ENCODE peak calls at places on chromosomes 13 and 19, in nine cellular contexts. One of them, this sample, is unnamed.

GRCh38 chr19:45103200-45103624 is 10.2 kb downstream of the PPP1R37 start:
- DNase-seq in OCI-LY7: no peak
- DNase-seq in fibroblast of lung: no peak
- DNase-seq in ascending aorta: no peak
- DNase-seq in GM23338: no peak
- DNase-seq in CD8-positive, alpha-beta T cell: no peak
- DNase-seq in gastrocnemius medialis: no peak
- DNase-seq in A673: peak
- DNase-seq in IMR-90: no peak
- DNase-seq in this sample: no peak

GRCh38 chr19:47540748-47541147 is 25.9 kb upstream of the NAPA start:
- DNase-seq in gastrocnemius medialis: no peak
- DNase-seq in A673: no peak
- DNase-seq in fibroblast of lung: peak
- DNase-seq in GM23338: peak
- DNase-seq in OCI-LY7: peak
- DNase-seq in ascending aorta: no peak
- DNase-seq in CD8-positive, alpha-beta T cell: no peak
- DNase-seq in IMR-90: peak
- DNase-seq in this sample: no peak

GRCh38 chr13:42924290-42924803 is 67.7 kb downstream of the EPSTI1 start:
- DNase-seq in IMR-90: no peak
- DNase-seq in GM23338: no peak
- DNase-seq in fibroblast of lung: no peak
- DNase-seq in CD8-positive, alpha-beta T cell: no peak
- DNase-seq in ascending aorta: no peak
- DNase-seq in A673: no peak
- DNase-seq in gastrocnemius medialis: no peak
- DNase-seq in OCI-LY7: no peak
- DNase-seq in this sample: no peak

GRCh38 chr13:30181856-30182651 is 125.3 kb downstream of the KATNAL1 start:
- DNase-seq in fibroblast of lung: no peak
- DNase-seq in IMR-90: no peak
- DNase-seq in gastrocnemius medialis: no peak
- DNase-seq in CD8-positive, alpha-beta T cell: no peak
- DNase-seq in ascending aorta: no peak
- DNase-seq in GM23338: peak
- DNase-seq in A673: no peak
- DNase-seq in OCI-LY7: no peak
- DNase-seq in this sample: no peak

GRCh38 chr13:94992277-94992989 is 280.1 kb upstream of the SOX21 start:
- DNase-seq in GM23338: no peak
- DNase-seq in gastrocnemius medialis: no peak
- DNase-seq in fibroblast of lung: peak
- DNase-seq in A673: peak
- DNase-seq in OCI-LY7: no peak
- DNase-seq in ascending aorta: no peak
- DNase-seq in CD8-positive, alpha-beta T cell: no peak
- DNase-seq in IMR-90: no peak
- DNase-seq in this sample: no peak

GRCh38 chr13:51249254-51249653 is 27.1 kb downstream of the FAM124A start:
- DNase-seq in GM23338: peak
- DNase-seq in CD8-positive, alpha-beta T cell: no peak
- DNase-seq in ascending aorta: no peak
- DNase-seq in OCI-LY7: no peak
- DNase-seq in IMR-90: peak
- DNase-seq in fibroblast of lung: peak
- DNase-seq in gastrocnemius medialis: no peak
- DNase-seq in A673: no peak
- DNase-seq in this sample: no peak

GRCh38 chr13:83883061-83883523 is 818 bp upstream of the SLITRK1 start:
- DNase-seq in GM23338: peak
- DNase-seq in ascending aorta: no peak
- DNase-seq in gastrocnemius medialis: no peak
- DNase-seq in fibroblast of lung: no peak
- DNase-seq in A673: no peak
- DNase-seq in IMR-90: no peak
- DNase-seq in OCI-LY7: no peak
- DNase-seq in CD8-positive, alpha-beta T cell: no peak
- DNase-seq in this sample: no peak

GRCh38 chr13:107884564-107884963 is 330.8 kb downstream of the LIG4 start:
- DNase-seq in fibroblast of lung: no peak
- DNase-seq in CD8-positive, alpha-beta T cell: no peak
- DNase-seq in gastrocnemius medialis: no peak
- DNase-seq in IMR-90: no peak
- DNase-seq in GM23338: no peak
- DNase-seq in ascending aorta: no peak
- DNase-seq in A673: no peak
- DNase-seq in OCI-LY7: no peak
- DNase-seq in this sample: no peak

GRCh38 chr13:76936736-76937135 is 11.6 kb upstream of the ACOD1 start:
- DNase-seq in GM23338: no peak
- DNase-seq in A673: no peak
- DNase-seq in OCI-LY7: no peak
- DNase-seq in ascending aorta: no peak
- DNase-seq in IMR-90: no peak
- DNase-seq in fibroblast of lung: peak
- DNase-seq in CD8-positive, alpha-beta T cell: no peak
- DNase-seq in gastrocnemius medialis: no peak
- DNase-seq in this sample: no peak

GRCh38 chr19:1302534-1303239 is 17.0 kb downstream of the EFNA2 start:
- DNase-seq in GM23338: no peak
- DNase-seq in gastrocnemius medialis: no peak
- DNase-seq in A673: no peak
- DNase-seq in ascending aorta: no peak
- DNase-seq in CD8-positive, alpha-beta T cell: no peak
- DNase-seq in OCI-LY7: no peak
- DNase-seq in fibroblast of lung: no peak
- DNase-seq in IMR-90: no peak
- DNase-seq in this sample: no peak

GRCh38 chr13:44543424-44543823 is 32.7 kb downstream of the TSC22D1 start:
- DNase-seq in ascending aorta: no peak
- DNase-seq in IMR-90: no peak
- DNase-seq in A673: no peak
- DNase-seq in GM23338: no peak
- DNase-seq in CD8-positive, alpha-beta T cell: no peak
- DNase-seq in OCI-LY7: no peak
- DNase-seq in fibroblast of lung: no peak
- DNase-seq in gastrocnemius medialis: no peak
- DNase-seq in this sample: no peak

GRCh38 chr13:40559915-40560314 is 106.5 kb downstream of the FOXO1 start:
- DNase-seq in fibroblast of lung: no peak
- DNase-seq in OCI-LY7: no peak
- DNase-seq in gastrocnemius medialis: no peak
- DNase-seq in GM23338: no peak
- DNase-seq in CD8-positive, alpha-beta T cell: no peak
- DNase-seq in ascending aorta: no peak
- DNase-seq in IMR-90: no peak
- DNase-seq in A673: no peak
- DNase-seq in this sample: no peak

GRCh38 chr13:108895220-108895704 is 265.9 kb downstream of the MYO16 start:
- DNase-seq in OCI-LY7: peak
- DNase-seq in fibroblast of lung: peak
- DNase-seq in IMR-90: peak
- DNase-seq in A673: peak
- DNase-seq in gastrocnemius medialis: no peak
- DNase-seq in ascending aorta: no peak
- DNase-seq in GM23338: peak
- DNase-seq in CD8-positive, alpha-beta T cell: no peak
- DNase-seq in this sample: no peak

GRCh38 chr13:33132644-33133440 is 116.6 kb downstream of the KL start:
- DNase-seq in OCI-LY7: no peak
- DNase-seq in ascending aorta: peak
- DNase-seq in gastrocnemius medialis: no peak
- DNase-seq in A673: no peak
- DNase-seq in CD8-positive, alpha-beta T cell: no peak
- DNase-seq in GM23338: no peak
- DNase-seq in fibroblast of lung: peak
- DNase-seq in IMR-90: peak
- DNase-seq in this sample: no peak

GRCh38 chr13:105442941-105443340 is 1092.5 kb downstream of the EFNB2 start:
- DNase-seq in CD8-positive, alpha-beta T cell: no peak
- DNase-seq in A673: peak
- DNase-seq in GM23338: no peak
- DNase-seq in gastrocnemius medialis: no peak
- DNase-seq in ascending aorta: no peak
- DNase-seq in IMR-90: peak
- DNase-seq in fibroblast of lung: peak
- DNase-seq in OCI-LY7: no peak
- DNase-seq in this sample: no peak

GRCh38 chr19:57071414-57071813 is 48.4 kb upstream of the USP29 start:
- DNase-seq in ascending aorta: no peak
- DNase-seq in GM23338: no peak
- DNase-seq in A673: no peak
- DNase-seq in OCI-LY7: no peak
- DNase-seq in gastrocnemius medialis: no peak
- DNase-seq in CD8-positive, alpha-beta T cell: no peak
- DNase-seq in fibroblast of lung: no peak
- DNase-seq in IMR-90: no peak
- DNase-seq in this sample: no peak

GRCh38 chr19:39430675-39431593 is 4.8 kb downstream of the RPS16 start:
- DNase-seq in gastrocnemius medialis: no peak
- DNase-seq in IMR-90: peak
- DNase-seq in CD8-positive, alpha-beta T cell: no peak
- DNase-seq in fibroblast of lung: peak
- DNase-seq in GM23338: peak
- DNase-seq in OCI-LY7: peak
- DNase-seq in ascending aorta: peak
- DNase-seq in A673: peak
- DNase-seq in this sample: peak

GRCh38 chr13:98293570-98294142 is 116.6 kb upstream of the RNF113B start:
- DNase-seq in GM23338: no peak
- DNase-seq in A673: no peak
- DNase-seq in gastrocnemius medialis: no peak
- DNase-seq in fibroblast of lung: peak
- DNase-seq in IMR-90: peak
- DNase-seq in ascending aorta: no peak
- DNase-seq in OCI-LY7: no peak
- DNase-seq in CD8-positive, alpha-beta T cell: no peak
- DNase-seq in this sample: no peak

GRCh38 chr13:36343766-36344165 is 2.4 kb downstream of the SPART start:
- DNase-seq in IMR-90: no peak
- DNase-seq in CD8-positive, alpha-beta T cell: no peak
- DNase-seq in GM23338: no peak
- DNase-seq in ascending aorta: no peak
- DNase-seq in OCI-LY7: no peak
- DNase-seq in A673: no peak
- DNase-seq in fibroblast of lung: no peak
- DNase-seq in gastrocnemius medialis: no peak
- DNase-seq in this sample: no peak
- H3K4me3 ChIP-seq in IMR-90: no peak
- H3K4me3 ChIP-seq in CD8-positive, alpha-beta T cell: no peak
- H3K4me3 ChIP-seq in GM23338: peak
- H3K4me3 ChIP-seq in ascending aorta: peak
- H3K4me3 ChIP-seq in OCI-LY7: no peak
- H3K4me3 ChIP-seq in A673: peak
- H3K4me3 ChIP-seq in fibroblast of lung: peak
- H3K4me3 ChIP-seq in gastrocnemius medialis: no peak
- H3K4me3 ChIP-seq in this sample: no peak

DNA sequence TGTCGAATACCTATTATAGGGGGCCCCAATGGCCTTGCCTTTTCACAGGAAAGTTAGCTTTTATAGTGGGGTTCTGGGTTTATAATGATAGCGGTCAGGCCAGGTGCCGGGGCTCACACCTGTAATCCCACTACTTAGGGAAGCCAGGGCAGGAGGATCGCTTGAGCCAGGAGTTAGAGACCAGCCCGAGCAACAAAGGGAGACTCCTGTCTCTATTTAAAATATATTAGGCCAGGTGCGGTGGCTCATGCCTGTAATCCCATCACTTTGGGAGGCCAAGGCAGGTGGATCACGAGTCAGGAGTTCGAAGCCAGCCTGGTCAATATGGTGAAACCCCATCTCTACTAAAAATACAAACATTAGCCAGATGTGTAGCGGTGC is 7.3 kb downstream of the RPS11 start:
- DNase-seq in fibroblast of lung: no peak
- DNase-seq in OCI-LY7: no peak
- DNase-seq in GM23338: no peak
- DNase-seq in ascending aorta: no peak
- DNase-seq in IMR-90: no peak
- DNase-seq in gastrocnemius medialis: no peak
- DNase-seq in A673: no peak
- DNase-seq in CD8-positive, alpha-beta T cell: no peak
- DNase-seq in this sample: no peak
- H3K27ac ChIP-seq in fibroblast of lung: no peak
- H3K27ac ChIP-seq in OCI-LY7: no peak
- H3K27ac ChIP-seq in GM23338: no peak
- H3K27ac ChIP-seq in ascending aorta: no peak
- H3K27ac ChIP-seq in IMR-90: peak
- H3K27ac ChIP-seq in gastrocnemius medialis: peak
- H3K27ac ChIP-seq in A673: peak
- H3K27ac ChIP-seq in CD8-positive, alpha-beta T cell: no peak
- H3K27ac ChIP-seq in this sample: no peak

GRCh38 chr19:19406878-19407639 is 1.6 kb downstream of the GATAD2A start:
- DNase-seq in OCI-LY7: peak
- DNase-seq in A673: peak
- DNase-seq in GM23338: no peak
- DNase-seq in gastrocnemius medialis: peak
- DNase-seq in IMR-90: peak
- DNase-seq in ascending aorta: no peak
- DNase-seq in fibroblast of lung: peak
- DNase-seq in CD8-positive, alpha-beta T cell: peak
- DNase-seq in this sample: no peak
- TF ChIP-seq CTCF in OCI-LY7: peak
- TF ChIP-seq CTCF in A673: peak
- TF ChIP-seq CTCF in GM23338: no peak
- TF ChIP-seq CTCF in gastrocnemius medialis: no peak
- TF ChIP-seq CTCF in IMR-90: peak
- TF ChIP-seq CTCF in ascending aorta: peak
- TF ChIP-seq CTCF in fibroblast of lung: peak
- TF ChIP-seq CTCF in CD8-positive, alpha-beta T cell: no peak
- TF ChIP-seq CTCF in this sample: no peak

GRCh38 chr13:27120811-27121210 is 50.8 kb downstream of the USP12 start:
- DNase-seq in OCI-LY7: no peak
- DNase-seq in fibroblast of lung: peak
- DNase-seq in A673: peak
- DNase-seq in GM23338: no peak
- DNase-seq in ascending aorta: no peak
- DNase-seq in CD8-positive, alpha-beta T cell: no peak
- DNase-seq in gastrocnemius medialis: no peak
- DNase-seq in IMR-90: peak
- DNase-seq in this sample: no peak

GRCh38 chr13:27124571-27124970 is 47.0 kb downstream of the USP12 start:
- DNase-seq in gastrocnemius medialis: no peak
- DNase-seq in OCI-LY7: no peak
- DNase-seq in ascending aorta: no peak
- DNase-seq in fibroblast of lung: no peak
- DNase-seq in CD8-positive, alpha-beta T cell: no peak
- DNase-seq in IMR-90: no peak
- DNase-seq in GM23338: no peak
- DNase-seq in A673: no peak
- DNase-seq in this sample: no peak

GRCh38 chr13:27118428-27119054 is 53.1 kb downstream of the USP12 start:
- DNase-seq in A673: no peak
- DNase-seq in CD8-positive, alpha-beta T cell: no peak
- DNase-seq in OCI-LY7: no peak
- DNase-seq in ascending aorta: no peak
- DNase-seq in fibroblast of lung: no peak
- DNase-seq in gastrocnemius medialis: no peak
- DNase-seq in IMR-90: no peak
- DNase-seq in GM23338: no peak
- DNase-seq in this sample: no peak

GRCh38 chr13:27120011-27120410 is 51.6 kb downstream of the USP12 start:
- DNase-seq in fibroblast of lung: peak
- DNase-seq in ascending aorta: no peak
- DNase-seq in CD8-positive, alpha-beta T cell: no peak
- DNase-seq in OCI-LY7: no peak
- DNase-seq in GM23338: no peak
- DNase-seq in IMR-90: peak
- DNase-seq in gastrocnemius medialis: no peak
- DNase-seq in A673: no peak
- DNase-seq in this sample: no peak

GRCh38 chr13:27122036-27122435 is 49.6 kb downstream of the USP12 start:
- DNase-seq in GM23338: no peak
- DNase-seq in fibroblast of lung: no peak
- DNase-seq in gastrocnemius medialis: no peak
- DNase-seq in ascending aorta: no peak
- DNase-seq in A673: no peak
- DNase-seq in IMR-90: no peak
- DNase-seq in CD8-positive, alpha-beta T cell: no peak
- DNase-seq in OCI-LY7: no peak
- DNase-seq in this sample: no peak
- H3K4me3 ChIP-seq in GM23338: no peak
- H3K4me3 ChIP-seq in fibroblast of lung: no peak
- H3K4me3 ChIP-seq in gastrocnemius medialis: no peak
- H3K4me3 ChIP-seq in ascending aorta: no peak
- H3K4me3 ChIP-seq in A673: no peak
- H3K4me3 ChIP-seq in IMR-90: no peak
- H3K4me3 ChIP-seq in CD8-positive, alpha-beta T cell: no peak
- H3K4me3 ChIP-seq in OCI-LY7: no peak
- H3K4me3 ChIP-seq in this sample: no peak

This sample was measured in heart right ventricle.